ENCODE peak calls at places on chromosome 2, in five cellular contexts. N is stimulated activated naive B cell treated with anti-CD40 and anti-IgM and Interleukin-4, amounts not matched to agents 10 μg/mL and 1 μg/mL and 100 μg/mL, for 72 hours; O is fibroblast of mammary gland; E is kidney glomerular epithelial cell; S is amniotic stem cell. T is an unnamed sample.

GRCh38 chr2:239142806-239143205 is 258.0 kb downstream of the HDAC4 start:
- DNase-seq in N (no peak), O (peak), E (no peak), S (no peak), T (no peak)

GRCh38 chr2:117785740-117786139 is 28.8 kb upstream of the DDX18 start:
- DNase-seq in N (no peak), O (peak), E (peak), S (peak), T (no peak)

GRCh38 chr2:70531419-70532130 is 22.1 kb downstream of the TGFA start:
- DNase-seq in N (no peak), O (no peak), E (no peak), S (no peak), T (no peak)

GRCh38 chr2:145020694-145021093 is 500.8 kb upstream of the ZEB2 start:
- DNase-seq in N (no peak), O (peak), E (no peak), S (no peak), T (no peak)

GRCh38 chr2:130911996-130912395 is 75.3 kb downstream of the ARHGEF4 start:
- DNase-seq in N (no peak), O (no peak), E (no peak), S (no peak), T (no peak)

GRCh38 chr2:54274781-54275242 is 18.8 kb upstream of the TSPYL6 start:
- DNase-seq in N (no peak), O (peak), E (no peak), S (no peak), T (peak)

GRCh38 chr2:201647431-201647830 is 4.1 kb upstream of the TMEM237 start:
- DNase-seq in N (no peak), O (no peak), E (no peak), S (no peak), T (no peak)

GRCh38 chr2:105438104-105438929 is 39.5 kb upstream of the FHL2 start:
- DNase-seq in N (no peak), O (no peak), E (no peak), S (no peak), T (no peak)

GRCh38 chr2:230905448-230906430 is 19.3 kb downstream of the GPR55 start:
- DNase-seq in N (no peak), O (peak), E (no peak), S (no peak), T (no peak)

GRCh38 chr2:119431155-119431975 is at the start of gene TMEM37:
- DNase-seq in N (peak), O (peak), E (peak), S (peak), T (no peak)

GRCh38 chr2:62505649-62506420 is at the start of gene TMEM17:
- DNase-seq in N (peak), O (peak), E (peak), S (peak), T (peak)

GRCh38 chr2:64606495-64607363 is 47.0 kb downstream of the SERTAD2 start:
- DNase-seq in N (peak), O (peak), E (no peak), S (no peak), T (no peak)

GRCh38 chr2:222709191-222709891 is 37.9 kb downstream of the MOGAT1 start:
- DNase-seq in N (peak), O (peak), E (peak), S (peak), T (peak)

GRCh38 chr2:6506311-6507258 is 359.1 kb downstream of the CMPK2 start:
- DNase-seq in N (no peak), O (peak), E (peak), S (peak), T (no peak)

GRCh38 chr2:239412914-239413603 is 12.2 kb upstream of the HDAC4 start:
- DNase-seq in N (no peak), O (no peak), E (no peak), S (no peak), T (no peak)

GRCh38 chr2:17851731-17852585 is 26.5 kb upstream of the KCNS3 start:
- DNase-seq in N (peak), O (peak), E (peak), S (peak), T (peak)

GRCh38 chr2:46774499-46775228 is 140.9 kb downstream of the MCFD2 start:
- DNase-seq in N (no peak), O (peak), E (no peak), S (no peak), T (no peak)

GRCh38 chr2:25380586-25381360 is 39.0 kb upstream of the DNMT3A start:
- DNase-seq in N (no peak), O (no peak), E (no peak), S (no peak), T (no peak)

GRCh38 chr2:219752731-219753130 is 125.3 kb downstream of the SLC4A3 start:
- DNase-seq in N (no peak), O (no peak), E (no peak), S (no peak), T (no peak)

GRCh38 chr2:156625360-156625995 is 189.3 kb downstream of the GPD2 start:
- DNase-seq in N (no peak), O (peak), E (no peak), S (no peak), T (no peak)

T was measured in hippocampal formation.